ENCODE peak calls at places on chromosome 11, in ten cellular contexts. One of them, this sample, is unnamed.

GRCh38 chr11:2728128-2728662 is 28.4 kb upstream of the KCNQ1OT1 start:
- DNase-seq in HuH-7.5: no peak
- DNase-seq in T-cell: no peak
- DNase-seq in NCI-H510A treated with DMSO at 0.1 percent for 48 hours: no peak
- DNase-seq in fibroblast of lung: no peak
- DNase-seq in ureter: no peak
- DNase-seq in pancreas: no peak
- DNase-seq in Caki2: no peak
- DNase-seq in NCI-H524: no peak
- DNase-seq in activated CD4-positive, alpha-beta T cell treated with anti-CD3 and anti-CD28 coated beads for 24 hours: no peak
- DNase-seq in this sample: no peak

GRCh38 chr11:13334068-13334785 is 56.6 kb downstream of the BMAL1 start:
- DNase-seq in HuH-7.5: no peak
- DNase-seq in T-cell: no peak
- DNase-seq in NCI-H510A treated with DMSO at 0.1 percent for 48 hours: no peak
- DNase-seq in fibroblast of lung: no peak
- DNase-seq in ureter: no peak
- DNase-seq in pancreas: no peak
- DNase-seq in Caki2: peak; percentile 56
- DNase-seq in NCI-H524: no peak
- DNase-seq in activated CD4-positive, alpha-beta T cell treated with anti-CD3 and anti-CD28 coated beads for 24 hours: no peak
- DNase-seq in this sample: no peak

GRCh38 chr11:19980957-19981669 is 179.2 kb downstream of the DBX1 start:
- DNase-seq in HuH-7.5: no peak
- DNase-seq in T-cell: no peak
- DNase-seq in NCI-H510A treated with DMSO at 0.1 percent for 48 hours: no peak
- DNase-seq in fibroblast of lung: peak; percentile 74
- DNase-seq in ureter: peak; percentile 54
- DNase-seq in pancreas: no peak
- DNase-seq in Caki2: no peak
- DNase-seq in NCI-H524: no peak
- DNase-seq in activated CD4-positive, alpha-beta T cell treated with anti-CD3 and anti-CD28 coated beads for 24 hours: no peak
- DNase-seq in this sample: no peak

GRCh38 chr11:17129003-17129402 is 51.5 kb upstream of the RPS13 start:
- DNase-seq in HuH-7.5: no peak
- DNase-seq in T-cell: no peak
- DNase-seq in NCI-H510A treated with DMSO at 0.1 percent for 48 hours: no peak
- DNase-seq in fibroblast of lung: peak; percentile 65
- DNase-seq in ureter: no peak
- DNase-seq in pancreas: no peak
- DNase-seq in Caki2: no peak
- DNase-seq in NCI-H524: no peak
- DNase-seq in activated CD4-positive, alpha-beta T cell treated with anti-CD3 and anti-CD28 coated beads for 24 hours: no peak
- DNase-seq in this sample: no peak

GRCh38 chr11:134845474-134846435 is 433.7 kb upstream of the B3GAT1 start:
- DNase-seq in HuH-7.5: no peak
- DNase-seq in T-cell: no peak
- DNase-seq in NCI-H510A treated with DMSO at 0.1 percent for 48 hours: no peak
- DNase-seq in fibroblast of lung: no peak
- DNase-seq in ureter: no peak
- DNase-seq in pancreas: no peak
- DNase-seq in Caki2: no peak
- DNase-seq in NCI-H524: no peak
- DNase-seq in activated CD4-positive, alpha-beta T cell treated with anti-CD3 and anti-CD28 coated beads for 24 hours: no peak
- DNase-seq in this sample: no peak

GRCh38 chr11:26087095-26087935 is 244.6 kb upstream of the ANO3 start:
- DNase-seq in HuH-7.5: no peak
- DNase-seq in T-cell: no peak
- DNase-seq in NCI-H510A treated with DMSO at 0.1 percent for 48 hours: no peak
- DNase-seq in fibroblast of lung: no peak
- DNase-seq in ureter: no peak
- DNase-seq in pancreas: no peak
- DNase-seq in Caki2: no peak
- DNase-seq in NCI-H524: no peak
- DNase-seq in activated CD4-positive, alpha-beta T cell treated with anti-CD3 and anti-CD28 coated beads for 24 hours: no peak
- DNase-seq in this sample: no peak

GRCh38 chr11:88535266-88535665 is 197.7 kb upstream of the CTSC start:
- DNase-seq in HuH-7.5: no peak
- DNase-seq in T-cell: no peak
- DNase-seq in NCI-H510A treated with DMSO at 0.1 percent for 48 hours: no peak
- DNase-seq in fibroblast of lung: peak; percentile 72
- DNase-seq in ureter: no peak
- DNase-seq in pancreas: no peak
- DNase-seq in Caki2: no peak
- DNase-seq in NCI-H524: no peak
- DNase-seq in activated CD4-positive, alpha-beta T cell treated with anti-CD3 and anti-CD28 coated beads for 24 hours: no peak
- DNase-seq in this sample: no peak

GRCh38 chr11:34091825-34092224 is 13.6 kb upstream of the NAT10 start:
- DNase-seq in HuH-7.5: no peak
- DNase-seq in T-cell: no peak
- DNase-seq in NCI-H510A treated with DMSO at 0.1 percent for 48 hours: no peak
- DNase-seq in fibroblast of lung: no peak
- DNase-seq in ureter: no peak
- DNase-seq in pancreas: no peak
- DNase-seq in Caki2: no peak
- DNase-seq in NCI-H524: no peak
- DNase-seq in activated CD4-positive, alpha-beta T cell treated with anti-CD3 and anti-CD28 coated beads for 24 hours: no peak
- DNase-seq in this sample: no peak

GRCh38 chr11:69419662-69420061 is 61.8 kb upstream of the LINC01488 start:
- DNase-seq in HuH-7.5: no peak
- DNase-seq in T-cell: no peak
- DNase-seq in NCI-H510A treated with DMSO at 0.1 percent for 48 hours: no peak
- DNase-seq in fibroblast of lung: no peak
- DNase-seq in ureter: no peak
- DNase-seq in pancreas: no peak
- DNase-seq in Caki2: peak; percentile 14
- DNase-seq in NCI-H524: no peak
- DNase-seq in activated CD4-positive, alpha-beta T cell treated with anti-CD3 and anti-CD28 coated beads for 24 hours: no peak
- DNase-seq in this sample: no peak

GRCh38 chr11:133905677-133906156 is 51.1 kb downstream of the IGSF9B start:
- DNase-seq in HuH-7.5: no peak
- DNase-seq in T-cell: no peak
- DNase-seq in NCI-H510A treated with DMSO at 0.1 percent for 48 hours: no peak
- DNase-seq in fibroblast of lung: no peak
- DNase-seq in ureter: no peak
- DNase-seq in pancreas: no peak
- DNase-seq in Caki2: no peak
- DNase-seq in NCI-H524: no peak
- DNase-seq in activated CD4-positive, alpha-beta T cell treated with anti-CD3 and anti-CD28 coated beads for 24 hours: no peak
- DNase-seq in this sample: no peak

GRCh38 chr11:114399903-114400221 is 449 bp downstream of the C11orf71 start:
- DNase-seq in HuH-7.5: peak; percentile 19
- DNase-seq in T-cell: no peak
- DNase-seq in NCI-H510A treated with DMSO at 0.1 percent for 48 hours: peak; percentile 79
- DNase-seq in fibroblast of lung: no peak
- DNase-seq in ureter: no peak
- DNase-seq in pancreas: peak; percentile 54
- DNase-seq in Caki2: no peak
- DNase-seq in NCI-H524: peak; percentile 83
- DNase-seq in activated CD4-positive, alpha-beta T cell treated with anti-CD3 and anti-CD28 coated beads for 24 hours: no peak
- DNase-seq in this sample: peak; percentile 78

GRCh38 chr11:7673724-7674434 is 579 bp upstream of the CYB5R2 start:
- DNase-seq in HuH-7.5: peak; percentile 63
- DNase-seq in T-cell: no peak
- DNase-seq in NCI-H510A treated with DMSO at 0.1 percent for 48 hours: peak; percentile 35
- DNase-seq in fibroblast of lung: no peak
- DNase-seq in ureter: peak; percentile 74
- DNase-seq in pancreas: no peak
- DNase-seq in Caki2: no peak
- DNase-seq in NCI-H524: peak; percentile 21
- DNase-seq in activated CD4-positive, alpha-beta T cell treated with anti-CD3 and anti-CD28 coated beads for 24 hours: no peak
- DNase-seq in this sample: no peak

GRCh38 chr11:23078289-23078971 is 218.2 kb upstream of the CCDC179 start:
- DNase-seq in HuH-7.5: no peak
- DNase-seq in T-cell: no peak
- DNase-seq in NCI-H510A treated with DMSO at 0.1 percent for 48 hours: no peak
- DNase-seq in fibroblast of lung: peak; percentile 68
- DNase-seq in ureter: no peak
- DNase-seq in pancreas: no peak
- DNase-seq in Caki2: peak; percentile 19
- DNase-seq in NCI-H524: no peak
- DNase-seq in activated CD4-positive, alpha-beta T cell treated with anti-CD3 and anti-CD28 coated beads for 24 hours: no peak
- DNase-seq in this sample: no peak

GRCh38 chr11:117997436-117998200 is 11.4 kb downstream of the IL10RA start:
- DNase-seq in HuH-7.5: no peak
- DNase-seq in T-cell: no peak
- DNase-seq in NCI-H510A treated with DMSO at 0.1 percent for 48 hours: no peak
- DNase-seq in fibroblast of lung: no peak
- DNase-seq in ureter: no peak
- DNase-seq in pancreas: no peak
- DNase-seq in Caki2: no peak
- DNase-seq in NCI-H524: no peak
- DNase-seq in activated CD4-positive, alpha-beta T cell treated with anti-CD3 and anti-CD28 coated beads for 24 hours: no peak
- DNase-seq in this sample: no peak

GRCh38 chr11:35039076-35039475 is 99.9 kb upstream of the CD44 start:
- DNase-seq in HuH-7.5: no peak
- DNase-seq in T-cell: no peak
- DNase-seq in NCI-H510A treated with DMSO at 0.1 percent for 48 hours: no peak
- DNase-seq in fibroblast of lung: no peak
- DNase-seq in ureter: no peak
- DNase-seq in pancreas: no peak
- DNase-seq in Caki2: no peak
- DNase-seq in NCI-H524: no peak
- DNase-seq in activated CD4-positive, alpha-beta T cell treated with anti-CD3 and anti-CD28 coated beads for 24 hours: no peak
- DNase-seq in this sample: no peak

This sample was measured in NCI-H146.